ENCODE peak calls at places on chromosomes 16 and 17, in five cellular contexts. Q is HL-60, O is fibroblast of villous mesenchyme, N is heart right ventricle, S is Panc1. G is an unnamed sample.

GRCh38 chr16:84532299-84532724 is 27.9 kb upstream of the MEAK7 start:
- DNase-seq in N (peak; percentile 56), O (peak; percentile 93), Q (no peak), S (peak; percentile 55), G (peak; percentile 93)

GRCh38 chr17:3918372-3919122 is 2.3 kb upstream of the P2RX1 start:
- DNase-seq in N (no peak), S (no peak), Q (no peak), O (no peak), G (no peak)

GRCh38 chr17:10754109-10754508 is 24.3 kb upstream of the TMEM220 start:
- DNase-seq in S (no peak), N (peak; percentile 32), Q (no peak), O (peak; percentile 28), G (peak; percentile 28)

GRCh38 chr16:13510425-13511151 is 409.4 kb upstream of the ERCC4 start:
- DNase-seq in O (no peak), Q (no peak), N (no peak), S (no peak), G (no peak)

GRCh38 chr16:30659507-30660423 is 1.5 kb downstream of the FBRS start:
- DNase-seq in S (no peak), O (no peak), N (peak; percentile 48), Q (no peak), G (peak; percentile 31)

GRCh38 chr16:47058295-47059086 is 85.0 kb upstream of the DNAJA2 start:
- DNase-seq in O (no peak), S (no peak), N (no peak), Q (no peak), G (peak; percentile 41)

GRCh38 chr16:50195276-50195675 is 42.2 kb downstream of the TENT4B start:
- DNase-seq in Q (no peak), N (no peak), O (peak; percentile 51), S (no peak), G (peak; percentile 53)

GRCh38 chr16:90047714-90048346 is 28.6 kb upstream of the DBNDD1 start:
- DNase-seq in O (peak; percentile 2), N (no peak), Q (no peak), S (no peak), G (peak; percentile 17)

GRCh38 chr17:5078106-5079028 is at the start of gene ZFP3:
- DNase-seq in Q (no peak), S (no peak), O (peak; percentile 71), N (peak; percentile 89), G (peak; percentile 83)

GRCh38 chr17:39927928-39928867 is 666 bp downstream of the LRRC3C start:
- DNase-seq in S (no peak), Q (no peak), O (no peak), N (peak; percentile 56), G (peak; percentile 22)

GRCh38 chr16:78984324-78984723 is 616.2 kb downstream of the MAF start:
- DNase-seq in S (no peak), Q (no peak), N (no peak), O (no peak), G (no peak)

GRCh38 chr16:57619606-57620315 is 8.7 kb upstream of the ADGRG1 start:
- DNase-seq in O (no peak), S (no peak), Q (no peak), N (no peak), G (no peak)
- H3K4me3 ChIP-seq in O (no peak overlapping the region), S (no peak overlapping the region), Q (no peak overlapping the region), N (no peak overlapping the region), G (no peak overlapping the region)

GRCh38 chr16:68072038-68072695 is 13.0 kb upstream of the NFATC3 start:
- DNase-seq in S (no peak), O (peak; percentile 89), N (no peak), Q (no peak), G (peak; percentile 68)
- TF ChIP-seq CTCF in S (no peak), O (no peak), N (no peak), Q (no peak), G (no peak)

GRCh38 chr16:3609895-3610697 is 1.3 kb downstream of the SLX4 start:
- DNase-seq in S (no peak), Q (no peak), N (no peak), O (no peak), G (peak; percentile 10)
- H3K4me3 ChIP-seq in S (peak overlapping the region; percentile 90), Q (peak overlapping the region; percentile 94), N (peak overlapping the region; percentile 100), O (peak overlapping the region; percentile 91), G (no peak overlapping the region)

DNA sequence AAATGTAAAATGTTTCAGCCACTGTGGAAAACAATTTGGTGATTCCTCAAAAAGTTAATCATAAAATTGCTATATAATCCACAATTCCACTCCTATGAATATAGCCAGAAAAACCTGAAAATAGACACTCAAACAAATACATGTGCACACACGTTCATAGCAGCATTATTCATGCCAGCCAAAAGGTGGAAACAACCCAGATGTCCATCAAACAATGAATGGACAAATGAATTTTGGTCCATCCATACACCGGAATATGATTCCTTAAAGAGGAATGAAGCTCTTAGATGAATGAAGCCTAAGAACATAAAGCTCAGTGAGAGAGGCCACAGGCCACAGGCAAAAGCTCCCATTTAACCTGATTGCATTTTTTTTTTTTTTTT is 114.6 kb upstream of the TNRC6C start:
- DNase-seq in S (no peak), O (no peak), N (no peak), Q (no peak), G (no peak)
- TF ChIP-seq CTCF in S (no peak), O (no peak), N (no peak), Q (no peak), G (no peak)

DNA sequence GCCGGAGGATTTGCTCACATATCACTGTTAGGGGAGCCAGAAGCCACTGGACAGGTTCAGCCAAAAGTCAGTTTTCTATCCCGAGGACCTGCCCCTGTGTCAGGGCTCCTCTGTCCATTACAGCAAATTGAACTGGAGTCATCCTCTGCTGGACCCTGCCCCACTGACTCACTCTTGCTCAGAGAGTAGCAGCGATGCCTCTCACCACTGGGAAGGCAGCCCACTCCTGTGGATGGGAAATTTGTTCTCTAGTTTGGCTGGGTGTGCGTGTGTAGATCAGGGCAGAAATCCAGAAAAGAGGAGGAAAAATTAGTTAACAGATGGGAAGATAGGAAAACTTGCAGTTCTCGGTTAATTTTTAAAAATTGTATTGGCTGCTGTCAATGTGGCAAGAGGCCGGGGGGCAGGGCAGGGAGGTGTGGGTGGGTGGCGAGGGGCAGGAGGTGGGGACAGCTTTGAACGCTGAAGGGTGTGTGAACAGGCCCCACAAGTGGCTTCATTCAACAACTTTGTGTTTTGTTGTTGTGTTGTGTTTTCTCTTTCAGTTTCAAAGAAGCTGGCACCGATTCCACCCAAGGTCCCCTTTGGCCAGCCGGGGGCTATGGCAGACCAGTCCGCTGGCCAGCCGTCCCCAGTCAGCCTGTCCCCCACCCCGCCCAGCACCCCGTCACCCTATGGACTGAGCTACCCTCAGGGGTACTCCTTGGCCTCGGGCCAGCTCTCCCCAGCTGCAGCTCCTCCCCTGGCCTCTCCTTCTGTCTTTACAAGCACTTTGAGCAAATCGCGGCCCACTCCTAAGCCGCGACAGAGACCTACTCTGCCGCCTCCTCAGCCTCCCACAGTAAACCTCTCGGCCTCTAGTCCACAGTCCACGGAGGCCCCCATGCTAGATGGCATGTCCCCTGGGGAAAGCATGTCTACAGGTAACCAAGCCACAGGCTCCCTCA is 33.6 kb downstream of the ELAC2 start:
- DNase-seq in Q (no peak), S (no peak), N (peak; percentile 61), O (peak; percentile 34), G (peak; percentile 87)
- H3K4me3 ChIP-seq in Q (no peak overlapping the region), S (no peak overlapping the region), N (peak overlapping the region; percentile 32), O (no peak overlapping the region), G (no peak overlapping the region)

GRCh38 chr16:11386791-11387546 is 41.7 kb downstream of the RMI2 start:
- DNase-seq in S (no peak), O (peak; percentile 29), N (peak; percentile 49), Q (no peak), G (peak; percentile 45)
- TF ChIP-seq CTCF in S (no peak), O (peak; percentile 65), N (peak; percentile 51), Q (no peak), G (peak; percentile 75)

GRCh38 chr17:42315402-42316156 is 27.3 kb downstream of the STAT5A start:
- DNase-seq in Q (no peak), O (no peak), S (no peak), N (no peak), G (no peak)
- H3K4me3 ChIP-seq in Q (no peak overlapping the region), O (no peak overlapping the region), S (no peak overlapping the region), N (no peak overlapping the region), G (no peak overlapping the region)

GRCh38 chr16:56643833-56644232 is 5.4 kb downstream of the MT1A start:
- DNase-seq in O (no peak), N (no peak), S (no peak), Q (no peak), G (no peak)
- TF ChIP-seq CTCF in O (no peak), N (no peak), S (peak; percentile 28), Q (no peak), G (no peak)

GRCh38 chr17:75088902-75089417 is 1.2 kb downstream of the SLC16A5 start:
- DNase-seq in N (no peak), O (no peak), Q (no peak), S (no peak), G (no peak)

GRCh38 chr17:75087558-75088453 is at the start of gene SLC16A5:
- DNase-seq in N (peak; percentile 89), O (peak; percentile 95), Q (no peak), S (no peak), G (peak; percentile 61)

GRCh38 chr17:75087182-75087557 is 584 bp upstream of the SLC16A5 start:
- DNase-seq in N (no peak), O (no peak), Q (no peak), S (no peak), G (no peak)

GRCh38 chr17:75088465-75088895 is 726 bp downstream of the SLC16A5 start:
- DNase-seq in O (no peak), S (no peak), Q (no peak), N (no peak), G (no peak)

GRCh38 chr17:75086496-75087181 is 1.1 kb upstream of the SLC16A5 start:
- DNase-seq in Q (no peak), N (no peak), S (no peak), O (no peak), G (no peak)
- H3K4me3 ChIP-seq in Q (no peak overlapping the region), N (peak overlapping the region; percentile 77), S (no peak overlapping the region), O (peak overlapping the region; percentile 70), G (no peak overlapping the region)

GRCh38 chr17:68451650-68452354 is 5.5 kb downstream of the WIPI1 start:
- DNase-seq in S (no peak), O (no peak), Q (no peak), N (no peak), G (no peak)
- TF ChIP-seq CTCF in S (no peak), O (no peak), Q (no peak), N (no peak), G (no peak)